ENCODE peak calls at places on chromosomes 16 and 17, in four cellular contexts. A is colonic mucosa, V is left ventricle myocardium inferior, G is iPS DF 6.9. O is an unnamed sample. For H3K4me1, H3K27me3 and H3K9me3, the result is how much of the 10 kb centered on the place peaks cover.

GRCh38 chr16:46859719-46860152 is 24.4 kb upstream of the GPT2 start:
- DNase-seq in A (peak), V (no peak), G (no peak), O (no peak)

GRCh38 chr17:42609182-42609813 is at the start of the genes RETREG3 and TUBG1:
- DNase-seq in V (peak), A (peak), G (peak), O (peak)

GRCh38 chr16:22165508-22166285 is 3.4 kb downstream of the SDR42E2 start:
- DNase-seq in A (no peak), G (no peak), V (no peak), O (no peak)

GRCh38 chr17:63116967-63117366 is 150.9 kb downstream of the TANC2 start:
- DNase-seq in V (no peak), A (no peak), G (no peak), O (no peak)

GRCh38 chr16:27729516-27730304 is 179.8 kb downstream of the KATNIP start:
- DNase-seq in V (no peak), A (no peak), G (no peak), O (peak)

GRCh38 chr17:17819561-17819995 is 17.2 kb downstream of the SREBF1 start:
- DNase-seq in G (no peak), A (peak), V (peak), O (peak)

GRCh38 chr17:70521821-70522256 is 352.5 kb downstream of the KCNJ2 start:
- DNase-seq in V (peak), A (peak), G (no peak), O (no peak)

GRCh38 chr17:59161477-59161876 is 5.9 kb downstream of the PRR11 start:
- DNase-seq in V (no peak), G (no peak), A (no peak), O (no peak)

GRCh38 chr17:31825961-31826691 is 32.9 kb downstream of the COPRS start:
- DNase-seq in A (no peak), V (no peak), G (no peak), O (no peak)

GRCh38 chr16:57008440-57008839 is 19.1 kb downstream of the NLRC5 start:
- DNase-seq in G (no peak), A (no peak), V (no peak), O (no peak)

GRCh38 chr16:68951991-68952877 is 108.9 kb downstream of the TANGO6 start:
- DNase-seq in A (no peak), G (no peak), V (no peak), O (no peak)

GRCh38 chr17:41377546-41377945 is 4.6 kb downstream of the KRT34 start:
- DNase-seq in A (no peak), V (no peak), G (no peak), O (no peak)

GRCh38 chr17:82356845-82357355 is 2.1 kb upstream of the TEX19 start:
- DNase-seq in G (no peak), V (no peak), A (no peak), O (no peak)

GRCh38 chr16:27355610-27356009 is 41.8 kb downstream of the IL4R start:
- DNase-seq in G (peak), A (peak), V (peak), O (peak)

GRCh38 chr16:72985148-72985882 is 62.6 kb downstream of the ZFHX3 start:
- DNase-seq in A (no peak), G (no peak), V (peak), O (no peak)

GRCh38 chr16:56073508-56073907 is 117.8 kb upstream of the GNAO1 start:
- DNase-seq in A (no peak), G (no peak), V (no peak), O (no peak)

GRCh38 chr16:29784901-29785500 is 5.5 kb upstream of the KIF22 start:
- DNase-seq in G (peak), A (peak), V (peak), O (peak)

GRCh38 chr17:72812823-72813222 is 279.7 kb downstream of the SLC39A11 start:
- DNase-seq in V (no peak), G (no peak), A (no peak), O (no peak)

GRCh38 chr16:5537347-5537746 is 439.8 kb upstream of the EEF2KMT start:
- DNase-seq in V (no peak), G (no peak), A (no peak), O (no peak)

GRCh38 chr17:15510361-15510760 is 42.9 kb upstream of the CDRT4 start:
- DNase-seq in A (no peak), V (no peak), G (no peak), O (no peak)

GRCh38 chr16:88740727-88741055 is 34.4 kb downstream of the CTU2 start:
- DNase-seq in G (no peak), V (no peak), A (no peak), O (no peak)
- H3K4me1 ChIP-seq in G (under half), V (under half), A (under half), O (under half)

DNA sequence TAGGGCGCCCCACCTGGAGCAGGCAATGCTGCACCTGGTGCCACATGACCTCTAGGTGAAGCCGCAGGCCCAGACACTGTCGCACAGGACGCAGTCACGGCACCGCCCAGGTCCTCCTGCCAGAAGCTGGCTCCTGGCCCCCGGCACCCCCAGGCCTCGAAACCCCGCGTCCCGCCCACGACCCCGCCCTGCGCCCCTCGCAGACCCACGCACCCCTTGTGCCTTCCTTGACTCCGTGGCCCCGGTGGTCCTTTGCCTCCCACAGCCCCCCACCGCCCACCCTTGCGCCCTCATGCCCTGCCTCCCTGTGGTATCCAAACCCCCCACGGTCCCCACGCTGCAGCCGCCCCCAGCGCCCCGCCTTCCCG is 6.3 kb upstream of the C1QTNF8 start:
- DNase-seq in A (no peak), G (no peak), V (no peak), O (no peak)
- H3K27me3 ChIP-seq in A (under half), G (under half), V (half or more), O (half or more)

GRCh38 chr16:35564148-35564547 is 2104.7 kb downstream of the TP53TG3F start:
- DNase-seq in V (no peak), A (no peak), G (no peak), O (no peak)
- H3K9me3 ChIP-seq in V (under half), A (under half), G (under half), O (under half)

DNA sequence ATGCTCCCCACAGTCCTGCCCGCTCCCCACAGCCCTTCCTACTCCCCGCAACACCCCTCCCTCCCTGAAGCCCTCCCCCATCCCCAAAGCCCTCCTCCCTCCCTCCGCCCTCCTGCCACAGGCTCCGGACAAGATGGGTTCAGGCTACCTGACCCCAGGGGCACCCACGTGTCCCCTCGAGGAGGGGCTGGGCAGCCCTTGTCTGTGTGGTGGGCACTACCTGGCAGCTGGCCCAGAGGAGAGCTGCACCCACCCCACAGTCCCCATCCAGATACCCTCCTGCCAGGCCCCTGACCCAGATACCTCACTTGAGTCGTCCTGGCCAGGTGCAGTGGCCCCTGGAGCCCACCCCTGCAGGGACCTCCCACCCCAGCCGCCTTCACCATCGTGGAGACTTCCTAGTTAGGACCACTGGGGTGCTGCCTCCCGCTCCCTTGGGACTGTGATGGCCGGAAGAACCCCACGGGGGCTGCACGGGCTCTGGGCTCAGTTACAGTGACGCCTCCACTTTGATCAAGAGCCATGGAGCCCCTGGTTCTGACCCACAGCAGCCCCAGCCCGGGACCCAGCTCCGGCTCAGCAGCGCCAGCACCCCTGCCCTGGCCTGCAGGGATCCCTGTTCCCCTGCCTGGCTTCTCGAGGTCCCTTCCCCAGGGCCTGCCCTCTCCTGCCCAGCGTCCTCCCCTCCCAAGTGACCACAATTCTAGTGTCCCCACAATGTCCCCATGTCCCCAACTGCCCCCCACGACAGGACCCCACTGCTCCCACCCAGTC is 806 bp downstream of the PERCC1 start:
- DNase-seq in A (no peak), V (no peak), G (no peak), O (no peak)
- H3K4me1 ChIP-seq in A (under half), V (under half), G (under half), O (under half)

GRCh38 chr17:76139261-76139752 is 1.7 kb downstream of the FOXJ1 start:
- DNase-seq in V (no peak), A (no peak), G (no peak), O (no peak)

GRCh38 chr17:76141212-76142043 is at the start of gene FOXJ1:
- DNase-seq in V (peak), A (peak), G (peak), O (peak)

GRCh38 chr17:76140661-76141211 is 309 bp downstream of the FOXJ1 start:
- DNase-seq in V (no peak), A (no peak), G (no peak), O (no peak)

GRCh38 chr17:76138896-76139248 is 2.2 kb downstream of the FOXJ1 start:
- DNase-seq in A (no peak), G (no peak), V (no peak), O (no peak)

GRCh38 chr17:76139801-76140660 is 1.0 kb downstream of the FOXJ1 start:
- DNase-seq in A (peak), G (no peak), V (no peak), O (peak)
- H3K27me3 ChIP-seq in A (under half), G (under half), V (half or more), O (under half)

GRCh38 chr16:50081428-50082018 is 15.8 kb downstream of the HEATR3 start:
- DNase-seq in A (no peak), G (no peak), V (no peak), O (no peak)
- H3K9me3 ChIP-seq in A (under half), G (under half), V (under half), O (under half)

GRCh38 chr17:78141437-78142112 is 4.6 kb upstream of the C17orf99 start:
- DNase-seq in V (no peak), A (no peak), G (no peak), O (no peak)

GRCh38 chr17:78137392-78138203 is 7.0 kb downstream of the TMC8 start:
- DNase-seq in V (no peak), G (no peak), A (no peak), O (no peak)

GRCh38 chr17:78135858-78136500 is 5.4 kb downstream of the TMC8 start:
- DNase-seq in A (no peak), V (no peak), G (no peak), O (no peak)

GRCh38 chr17:78140169-78141051 is 5.8 kb upstream of the C17orf99 start:
- DNase-seq in V (peak), G (peak), A (peak), O (peak)

GRCh38 chr17:78138204-78139060 is 7.8 kb upstream of the C17orf99 start:
- DNase-seq in A (no peak), V (no peak), G (no peak), O (no peak)
- H3K4me1 ChIP-seq in A (under half), V (under half), G (under half), O (half or more)

O was measured in lower lobe of right lung.